ENCODE peak calls at places on chromosome 19, in five cellular contexts. One of them, this sample, is unnamed.

GRCh38 chr19:5973867-5974635 is 3.9 kb downstream of the RANBP3 start:
- DNase-seq in left cardiac atrium: no peak
- DNase-seq in HL-60: no peak
- DNase-seq in cardiac fibroblast: no peak
- DNase-seq in SHP77: no peak
- DNase-seq in this sample: no peak

GRCh38 chr19:30317403-30317802 is 54.8 kb upstream of the ZNF536 start:
- DNase-seq in HL-60: no peak
- DNase-seq in left cardiac atrium: no peak
- DNase-seq in SHP77: no peak
- DNase-seq in cardiac fibroblast: no peak
- DNase-seq in this sample: no peak

GRCh38 chr19:57818378-57818777 is 3.7 kb upstream of the ZNF552 start:
- DNase-seq in SHP77: no peak
- DNase-seq in left cardiac atrium: no peak
- DNase-seq in cardiac fibroblast: no peak
- DNase-seq in HL-60: no peak
- DNase-seq in this sample: no peak

GRCh38 chr19:51440052-51440451 is 18.2 kb downstream of the SIGLEC8 start:
- DNase-seq in SHP77: no peak
- DNase-seq in HL-60: no peak
- DNase-seq in left cardiac atrium: no peak
- DNase-seq in cardiac fibroblast: no peak
- DNase-seq in this sample: no peak

GRCh38 chr19:3309724-3310123 is 56.7 kb upstream of the NFIC start:
- DNase-seq in left cardiac atrium: no peak
- DNase-seq in SHP77: no peak
- DNase-seq in cardiac fibroblast: no peak
- DNase-seq in HL-60: no peak
- DNase-seq in this sample: no peak

GRCh38 chr19:14677464-14677863 is 2.8 kb upstream of the ADGRE3 start:
- DNase-seq in SHP77: no peak
- DNase-seq in left cardiac atrium: no peak
- DNase-seq in HL-60: no peak
- DNase-seq in cardiac fibroblast: no peak
- DNase-seq in this sample: no peak

GRCh38 chr19:46303702-46304397 is 7.0 kb downstream of the HIF3A start:
- DNase-seq in HL-60: no peak
- DNase-seq in SHP77: no peak
- DNase-seq in cardiac fibroblast: peak
- DNase-seq in left cardiac atrium: peak
- DNase-seq in this sample: no peak

GRCh38 chr19:1263198-1263597 is 5.9 kb upstream of the CIRBP start:
- DNase-seq in HL-60: no peak
- DNase-seq in left cardiac atrium: no peak
- DNase-seq in SHP77: no peak
- DNase-seq in cardiac fibroblast: no peak
- DNase-seq in this sample: no peak